ENCODE peak calls at places on chromosomes 11 and 22, in four cellular contexts. One of them, this sample, is unnamed.
A peak's percentile ranks its signal among the peaks of the same experiment; 100 is the strongest.

GRCh38 chr22:40039482-40039881 is 44.7 kb downstream of the FAM83F start:
- DNase-seq in A673: no peak
- DNase-seq in AG10803: no peak
- DNase-seq in neural crest cell: no peak
- DNase-seq in this sample: no peak

GRCh38 chr11:4565371-4565770 is 16.2 kb upstream of the OR52I2 start:
- DNase-seq in AG10803: no peak
- DNase-seq in A673: no peak
- DNase-seq in neural crest cell: no peak
- DNase-seq in this sample: no peak

GRCh38 chr22:43723816-43724215 is 88.3 kb downstream of the EFCAB6 start:
- DNase-seq in neural crest cell: no peak
- DNase-seq in A673: peak; percentile 23
- DNase-seq in AG10803: peak; percentile 16
- DNase-seq in this sample: no peak

GRCh38 chr11:10742460-10743208 is 8.4 kb upstream of the CTR9 start:
- DNase-seq in A673: peak; percentile 23
- DNase-seq in neural crest cell: no peak
- DNase-seq in AG10803: peak; percentile 64
- DNase-seq in this sample: no peak

GRCh38 chr11:86473991-86474833 is 99.5 kb downstream of the CCDC81 start:
- DNase-seq in neural crest cell: no peak
- DNase-seq in A673: no peak
- DNase-seq in AG10803: peak; percentile 25
- DNase-seq in this sample: no peak

GRCh38 chr22:32661737-32662586 is 139.5 kb upstream of the TIMP3 start:
- DNase-seq in neural crest cell: no peak
- DNase-seq in AG10803: peak; percentile 95
- DNase-seq in A673: no peak
- DNase-seq in this sample: no peak

GRCh38 chr11:130485983-130486970 is 37.8 kb downstream of the ADAMTS15 start:
- DNase-seq in AG10803: no peak
- DNase-seq in A673: no peak
- DNase-seq in neural crest cell: no peak
- DNase-seq in this sample: no peak

GRCh38 chr22:38080847-38081635 is 2.9 kb downstream of the SLC16A8 start:
- DNase-seq in AG10803: peak; percentile 21
- DNase-seq in A673: peak; percentile 37
- DNase-seq in neural crest cell: no peak
- DNase-seq in this sample: peak; percentile 52

GRCh38 chr11:10480026-10480425 is 25.0 kb downstream of the AMPD3 start:
- DNase-seq in A673: no peak
- DNase-seq in AG10803: no peak
- DNase-seq in neural crest cell: no peak
- DNase-seq in this sample: no peak

GRCh38 chr11:86291466-86292262 is 10.4 kb upstream of the HIKESHI start:
- DNase-seq in A673: peak; percentile 80
- DNase-seq in AG10803: peak; percentile 48
- DNase-seq in neural crest cell: peak; percentile 50
- DNase-seq in this sample: peak; percentile 62

GRCh38 chr11:131418214-131418613 is 47.8 kb downstream of the NTM start:
- DNase-seq in neural crest cell: no peak
- DNase-seq in AG10803: no peak
- DNase-seq in A673: no peak
- DNase-seq in this sample: no peak

GRCh38 chr22:40271440-40271839 is 74.9 kb upstream of the ADSL start:
- DNase-seq in A673: no peak
- DNase-seq in neural crest cell: no peak
- DNase-seq in AG10803: no peak
- DNase-seq in this sample: no peak

GRCh38 chr22:18954941-18955571 is 19.0 kb upstream of the PRODH start:
- DNase-seq in AG10803: no peak
- DNase-seq in A673: no peak
- DNase-seq in neural crest cell: no peak
- DNase-seq in this sample: no peak

GRCh38 chr11:70084046-70084984 is 6.2 kb downstream of the ANO1 start:
- DNase-seq in neural crest cell: no peak
- DNase-seq in A673: no peak
- DNase-seq in AG10803: no peak
- DNase-seq in this sample: no peak

GRCh38 chr11:70088735-70089250 is 10.7 kb downstream of the ANO1 start:
- DNase-seq in neural crest cell: no peak
- DNase-seq in A673: no peak
- DNase-seq in AG10803: no peak
- DNase-seq in this sample: no peak

GRCh38 chr11:70085815-70086769 is 8.0 kb downstream of the ANO1 start:
- DNase-seq in A673: no peak
- DNase-seq in neural crest cell: no peak
- DNase-seq in AG10803: no peak
- DNase-seq in this sample: no peak

GRCh38 chr11:70089631-70090030 is 11.5 kb downstream of the ANO1 start:
- DNase-seq in neural crest cell: no peak
- DNase-seq in AG10803: no peak
- DNase-seq in A673: no peak
- DNase-seq in this sample: no peak

GRCh38 chr11:70087446-70088167 is 9.5 kb downstream of the ANO1 start:
- DNase-seq in AG10803: no peak
- DNase-seq in A673: peak; percentile 26
- DNase-seq in neural crest cell: no peak
- DNase-seq in this sample: no peak
- TF ChIP-seq CTCF in AG10803: no peak
- TF ChIP-seq CTCF in A673: no peak
- TF ChIP-seq CTCF in neural crest cell: no peak
- TF ChIP-seq CTCF in this sample: no peak

DNA sequence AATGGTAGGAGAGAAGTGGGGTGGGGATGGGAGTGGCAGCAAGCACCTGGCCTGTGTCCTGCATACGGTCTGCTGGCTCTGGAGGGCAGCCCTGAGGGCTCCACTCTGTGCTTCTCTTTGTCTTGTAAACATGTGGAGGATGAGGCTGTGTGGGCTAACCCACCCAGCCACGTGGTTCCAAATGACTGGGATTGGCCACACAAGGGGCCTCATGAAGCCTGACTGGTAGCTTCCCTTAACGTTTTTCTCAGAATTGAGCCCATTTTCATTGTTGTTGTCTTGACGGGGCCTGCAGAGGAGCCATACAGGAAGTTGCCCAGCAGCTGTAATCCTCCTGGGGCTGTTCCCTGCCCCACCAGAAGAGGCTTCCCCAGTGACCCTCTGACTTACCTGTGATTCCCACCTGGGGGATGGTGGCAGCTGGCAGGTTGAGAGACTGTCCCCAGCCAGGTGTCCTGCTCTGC is 18.0 kb downstream of the DERL3 start:
- DNase-seq in A673: no peak
- DNase-seq in neural crest cell: no peak
- DNase-seq in AG10803: no peak
- DNase-seq in this sample: no peak
- TF ChIP-seq CTCF in A673: no peak
- TF ChIP-seq CTCF in neural crest cell: no peak
- TF ChIP-seq CTCF in AG10803: no peak
- TF ChIP-seq CTCF in this sample: no peak

DNA sequence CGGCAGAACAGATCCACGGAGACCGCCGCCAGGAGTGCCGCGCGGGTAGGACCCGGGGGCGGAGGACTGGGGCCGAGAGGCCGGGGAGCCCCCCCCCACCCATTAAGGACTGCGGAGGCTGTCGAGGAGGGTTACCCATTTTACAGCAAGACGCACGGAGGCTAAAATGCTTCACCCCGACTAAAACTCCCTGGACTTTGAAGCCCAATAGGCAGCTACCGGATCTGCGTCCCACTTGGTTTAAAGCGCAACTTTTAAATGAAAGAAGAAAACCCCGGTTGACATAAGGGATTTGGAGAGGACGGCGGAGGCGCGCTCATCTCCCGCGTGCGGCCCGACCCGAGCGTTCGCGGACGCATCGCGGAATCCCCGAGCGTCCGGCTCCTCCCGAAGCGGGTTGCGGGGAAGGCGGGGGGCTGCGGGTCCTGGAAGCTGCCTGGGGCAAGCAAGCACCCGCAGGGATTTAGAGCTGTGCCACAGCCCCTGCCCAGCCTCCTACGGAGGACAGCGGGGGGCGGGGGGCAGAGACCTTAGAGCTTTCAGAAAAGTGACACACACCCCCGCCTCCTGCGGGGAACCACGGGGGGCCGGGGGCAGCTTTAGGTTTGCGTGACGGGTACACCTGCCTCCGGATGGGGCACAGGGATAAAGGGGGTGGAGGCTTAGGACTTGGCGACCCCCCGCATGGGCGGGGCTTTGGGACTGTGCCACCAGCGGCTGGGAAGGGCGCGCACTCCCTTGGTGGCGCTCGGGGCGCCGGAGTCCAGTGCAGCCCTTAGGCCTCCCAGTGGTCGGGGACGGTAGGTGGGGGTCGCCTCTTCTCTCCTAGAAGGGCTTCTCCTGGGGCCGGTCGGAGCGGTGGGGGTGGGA is 761 bp upstream of the CELSR1 start:
- DNase-seq in neural crest cell: peak; percentile 49
- DNase-seq in A673: peak; percentile 31
- DNase-seq in AG10803: peak; percentile 17
- DNase-seq in this sample: peak; percentile 45
- TF ChIP-seq CTCF in neural crest cell: peak; percentile 60
- TF ChIP-seq CTCF in A673: peak; percentile 12
- TF ChIP-seq CTCF in AG10803: no peak
- TF ChIP-seq CTCF in this sample: no peak

GRCh38 chr11:101880208-101880607 is 34.6 kb upstream of the CEP126 start:
- DNase-seq in A673: peak; percentile 72
- DNase-seq in neural crest cell: no peak
- DNase-seq in AG10803: peak; percentile 77
- DNase-seq in this sample: no peak
- TF ChIP-seq CTCF in A673: peak; percentile 66
- TF ChIP-seq CTCF in neural crest cell: peak; percentile 52
- TF ChIP-seq CTCF in AG10803: peak; percentile 61
- TF ChIP-seq CTCF in this sample: peak; percentile 34

DNA sequence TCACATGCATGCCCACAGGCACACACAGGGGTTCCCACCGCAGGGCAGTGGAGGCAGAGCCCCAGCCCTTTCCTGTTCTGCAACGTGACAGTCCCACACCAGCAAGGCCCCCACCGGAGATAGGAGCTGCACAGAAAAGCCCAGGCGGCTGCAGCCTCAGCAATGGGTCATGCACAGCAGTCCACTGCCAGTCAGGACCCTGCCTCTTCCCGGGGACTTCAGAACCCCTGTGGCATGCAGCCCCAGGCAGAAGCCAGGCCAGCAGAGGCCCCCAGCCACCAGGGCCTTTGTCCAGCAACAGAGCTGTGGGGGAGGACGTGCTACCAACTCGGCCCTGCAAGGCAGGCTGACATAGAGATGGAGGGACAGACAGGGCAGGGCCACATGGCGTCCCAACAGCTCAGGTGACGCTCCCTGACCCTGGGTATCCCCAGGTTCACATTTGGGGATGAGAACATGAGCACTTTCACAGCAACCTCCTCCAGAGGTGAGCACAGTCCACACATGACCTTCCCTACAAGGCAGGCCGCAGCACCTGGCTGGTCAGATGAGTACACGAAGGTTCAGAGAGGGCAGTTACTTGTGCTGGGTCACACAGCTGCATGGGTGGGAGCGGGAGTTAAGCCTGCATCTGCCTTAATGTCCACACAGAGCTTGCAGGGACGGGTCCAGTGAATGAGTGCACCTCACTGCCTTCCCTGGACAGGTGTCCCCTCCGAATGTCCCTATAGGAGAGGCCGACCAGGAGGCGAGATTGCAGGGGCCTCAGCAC is 87.3 kb downstream of the CELSR1 start:
- DNase-seq in AG10803: no peak
- DNase-seq in A673: no peak
- DNase-seq in neural crest cell: no peak
- DNase-seq in this sample: no peak
- TF ChIP-seq CTCF in AG10803: no peak
- TF ChIP-seq CTCF in A673: no peak
- TF ChIP-seq CTCF in neural crest cell: no peak
- TF ChIP-seq CTCF in this sample: no peak

DNA sequence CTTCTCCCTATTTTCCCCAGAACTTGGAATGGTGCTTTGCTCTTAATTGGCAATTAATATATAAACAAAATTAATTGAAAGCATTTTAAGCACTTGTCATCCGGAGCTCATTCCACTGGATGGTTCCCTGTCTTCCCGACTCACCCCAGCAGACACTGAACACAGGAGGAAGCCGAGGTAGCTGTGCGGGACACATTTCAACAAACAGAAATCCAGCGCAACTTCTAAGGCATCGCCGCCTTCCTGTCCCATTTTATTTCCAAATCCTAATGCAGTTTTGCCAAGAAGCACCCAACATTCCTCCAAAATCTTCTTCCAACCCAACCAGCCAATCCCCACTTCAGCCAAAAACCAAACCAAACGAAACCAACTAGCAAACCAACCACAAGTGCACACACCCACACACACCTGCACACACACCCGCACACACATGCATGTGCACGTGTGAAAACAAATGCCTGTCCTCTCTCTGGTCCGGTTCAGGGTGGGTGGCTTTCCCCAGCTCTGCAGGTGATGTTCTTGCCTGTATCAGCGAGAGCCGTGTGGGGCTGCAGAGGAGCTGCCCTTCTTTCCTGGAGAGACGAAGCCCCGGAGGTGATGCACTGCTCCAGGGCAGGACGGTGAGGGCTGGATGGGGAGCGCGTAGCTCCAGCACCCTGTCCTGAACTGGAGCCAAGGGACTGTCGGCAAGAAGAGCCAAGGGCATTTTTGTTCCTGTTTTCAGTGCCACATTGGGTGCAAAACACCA is 100.9 kb upstream of the B3GAT1 start:
- DNase-seq in A673: no peak
- DNase-seq in neural crest cell: no peak
- DNase-seq in AG10803: no peak
- DNase-seq in this sample: no peak
- TF ChIP-seq CTCF in A673: no peak
- TF ChIP-seq CTCF in neural crest cell: no peak
- TF ChIP-seq CTCF in AG10803: no peak
- TF ChIP-seq CTCF in this sample: no peak